ENCODE peak calls at places on chromosome 18, in four cellular contexts. Y, V, D and I are unnamed samples.

GRCh38 chr18:331231-331771 is 63.5 kb upstream of the THOC1 start:
- DNase-seq in Y (no peak), V (no peak), D (no peak), I (no peak)

GRCh38 chr18:48592540-48592939 is 53.7 kb downstream of the CTIF start:
- DNase-seq in Y (no peak), V (no peak), D (no peak), I (no peak)

GRCh38 chr18:76275913-76276312 is 219.1 kb downstream of the ZNF516 start:
- DNase-seq in Y (no peak), V (no peak), D (no peak), I (no peak)

GRCh38 chr18:12287131-12287681 is 20.8 kb upstream of the TUBB6 start:
- DNase-seq in Y (no peak), V (no peak), D (no peak), I (no peak)

GRCh38 chr18:6682437-6683111 is 46.9 kb upstream of the ARHGAP28 start:
- DNase-seq in Y (no peak), V (no peak), D (no peak), I (no peak)

GRCh38 chr18:73717570-73717969 is 430.1 kb downstream of the FBXO15 start:
- DNase-seq in Y (no peak), V (no peak), D (no peak), I (no peak)

GRCh38 chr18:67600181-67600631 is 83.7 kb upstream of the DSEL start:
- DNase-seq in Y (no peak), V (no peak), D (no peak), I (peak)

GRCh38 chr18:12373771-12374116 is 3.3 kb downstream of the AFG3L2 start:
- DNase-seq in Y (no peak), V (no peak), D (no peak), I (no peak)

GRCh38 chr18:3498705-3499451 is 48.9 kb downstream of the TGIF1 start:
- DNase-seq in Y (no peak), V (no peak), D (no peak), I (no peak)

GRCh38 chr18:70523035-70523797 is 234.4 kb downstream of the SOCS6 start:
- DNase-seq in Y (no peak), V (no peak), D (no peak), I (no peak)

GRCh38 chr18:51127664-51128063 is 69.8 kb downstream of the MEX3C start:
- DNase-seq in Y (no peak), V (no peak), D (no peak), I (no peak)

GRCh38 chr18:44130365-44130942 is 550.2 kb upstream of the SETBP1 start:
- DNase-seq in Y (peak), V (no peak), D (no peak), I (peak)

GRCh38 chr18:9898792-9899549 is 13.2 kb downstream of the TXNDC2 start:
- DNase-seq in Y (peak), V (no peak), D (no peak), I (no peak)

GRCh38 chr18:21914739-21915319 is 174.2 kb downstream of the MIB1 start:
- DNase-seq in Y (peak), V (no peak), D (no peak), I (peak)

GRCh38 chr18:25310045-25310444 is 41.9 kb downstream of the ZNF521 start:
- DNase-seq in Y (no peak), V (no peak), D (no peak), I (no peak)

GRCh38 chr18:48948112-48949050 is 2.4 kb downstream of the SMAD7 start:
- DNase-seq in Y (peak), V (no peak), D (peak), I (no peak)

GRCh38 chr18:46299465-46300004 is 195.3 kb downstream of the HAUS1 start:
- DNase-seq in Y (no peak), V (no peak), D (no peak), I (no peak)

GRCh38 chr18:48850891-48851302 is 99.9 kb downstream of the SMAD7 start:
- DNase-seq in Y (no peak), V (no peak), D (no peak), I (no peak)

GRCh38 chr18:13811993-13812392 is 12.0 kb upstream of the MC5R start:
- DNase-seq in Y (peak), V (no peak), D (no peak), I (no peak)

GRCh38 chr18:10748641-10749040 is 222.8 kb downstream of the NAPG start:
- DNase-seq in Y (no peak), V (no peak), D (no peak), I (no peak)

GRCh38 chr18:49813321-49814146 is at the start of gene ACAA2:
- DNase-seq in Y (peak), V (peak), D (peak), I (peak)